ENCODE peak calls at places on chromosome 1, in six cellular contexts. U is GM23338, I is HFFc6, S is NB4, X is fibroblast of mammary gland, Y is AG10803. A is an unnamed sample.

GRCh38 chr1:228695015-228695955 is 40.0 kb upstream of the RHOU start:
- DNase-seq in Y (no peak), S (no peak), I (no peak), X (peak; percentile 37), U (no peak), A (no peak)

GRCh38 chr1:2229032-2229920 is 1.2 kb downstream of the SKI start:
- DNase-seq in S (peak; percentile 85), I (peak; percentile 49), U (peak; percentile 62), Y (peak; percentile 68), X (peak; percentile 58), A (peak; percentile 82)

GRCh38 chr1:36391271-36391670 is 5.5 kb upstream of the STK40 start:
- DNase-seq in Y (no peak), U (no peak), I (no peak), X (no peak), S (no peak), A (no peak)

GRCh38 chr1:6490181-6491075 is 1.0 kb downstream of the PLEKHG5 start:
- DNase-seq in I (peak; percentile 64), S (peak; percentile 91), Y (peak; percentile 67), U (peak; percentile 95), X (peak; percentile 64), A (peak; percentile 76)

GRCh38 chr1:79105499-79105898 is 99.0 kb upstream of the ADGRL4 start:
- DNase-seq in X (peak; percentile 31), U (no peak), Y (peak; percentile 44), I (no peak), S (no peak), A (peak; percentile 32)

GRCh38 chr1:162711066-162711465 is 78.8 kb downstream of the DDR2 start:
- DNase-seq in U (no peak), I (peak; percentile 71), S (no peak), X (no peak), Y (no peak), A (no peak)

GRCh38 chr1:110040548-110040947 is 6.1 kb downstream of the STRIP1 start:
- DNase-seq in U (no peak), X (peak; percentile 15), S (no peak), I (no peak), Y (no peak), A (no peak)

GRCh38 chr1:105100102-105100501 is 1350.4 kb downstream of the AMY1C start:
- DNase-seq in X (no peak), I (no peak), Y (no peak), U (no peak), S (no peak), A (no peak)

GRCh38 chr1:241356187-241356518 is 852 bp downstream of the RGS7 start:
- DNase-seq in S (no peak), U (peak; percentile 43), I (no peak), X (no peak), Y (no peak), A (no peak)

GRCh38 chr1:86155807-86156561 is 588 bp downstream of the COL24A1 start:
- DNase-seq in Y (peak; percentile 40), X (peak; percentile 43), I (peak; percentile 33), U (peak; percentile 53), S (no peak), A (peak; percentile 49)

GRCh38 chr1:54255026-54255425 is 55.1 kb downstream of the MRPL37 start:
- DNase-seq in X (peak; percentile 85), Y (peak; percentile 66), U (no peak), S (no peak), I (peak; percentile 9), A (peak; percentile 15)

GRCh38 chr1:12773438-12773837 is at the start of gene PRAMEF12:
- DNase-seq in U (no peak), X (no peak), Y (no peak), I (no peak), S (no peak), A (no peak)

GRCh38 chr1:232226197-232226681 is 403.7 kb downstream of the SIPA1L2 start:
- DNase-seq in Y (peak; percentile 69), U (peak; percentile 80), X (peak; percentile 56), S (peak; percentile 43), I (peak; percentile 34), A (peak; percentile 31)

GRCh38 chr1:11059166-11059989 is 440 bp downstream of the SRM start:
- DNase-seq in X (no peak), Y (no peak), I (no peak), U (peak; percentile 52), S (peak; percentile 61), A (no peak)

GRCh38 chr1:50257940-50258339 is 149.2 kb downstream of the ELAVL4 start:
- DNase-seq in S (no peak), I (no peak), U (no peak), Y (no peak), X (no peak), A (no peak)

GRCh38 chr1:59316497-59317128 is 19.7 kb downstream of the FGGY start:
- DNase-seq in Y (peak; percentile 66), X (no peak), S (no peak), I (no peak), U (no peak), A (no peak)

GRCh38 chr1:17569200-17570139 is 30.0 kb downstream of the ARHGEF10L start:
- DNase-seq in S (peak; percentile 78), X (peak; percentile 91), U (no peak), I (peak; percentile 87), Y (peak; percentile 98), A (peak; percentile 90)

GRCh38 chr1:85245891-85246290 is 13.6 kb downstream of the C1orf52 start:
- DNase-seq in X (no peak), S (no peak), I (no peak), U (no peak), Y (no peak), A (no peak)

GRCh38 chr1:3345792-3346191 is 108.7 kb upstream of the ARHGEF16 start:
- DNase-seq in U (no peak), Y (no peak), S (no peak), I (no peak), X (no peak), A (no peak)

GRCh38 chr1:147673401-147673800 is 3.1 kb upstream of the ACP6 start:
- DNase-seq in U (no peak), I (no peak), Y (peak; percentile 28), X (no peak), S (no peak), A (peak; percentile 78)

GRCh38 chr1:219088778-219089557 is 84.7 kb upstream of the LYPLAL1 start:
- DNase-seq in I (peak; percentile 94), X (peak; percentile 97), S (peak; percentile 99), Y (peak; percentile 93), U (no peak), A (peak; percentile 98)

GRCh38 chr1:244896550-244896949 is 32.2 kb upstream of the HNRNPU start:
- DNase-seq in I (peak; percentile 56), S (no peak), X (peak; percentile 61), U (no peak), Y (peak; percentile 5), A (peak; percentile 73)

GRCh38 chr1:29466258-29466657 is 229.9 kb downstream of the PTPRU start:
- DNase-seq in U (no peak), Y (no peak), I (no peak), X (no peak), S (no peak), A (no peak)

DNA sequence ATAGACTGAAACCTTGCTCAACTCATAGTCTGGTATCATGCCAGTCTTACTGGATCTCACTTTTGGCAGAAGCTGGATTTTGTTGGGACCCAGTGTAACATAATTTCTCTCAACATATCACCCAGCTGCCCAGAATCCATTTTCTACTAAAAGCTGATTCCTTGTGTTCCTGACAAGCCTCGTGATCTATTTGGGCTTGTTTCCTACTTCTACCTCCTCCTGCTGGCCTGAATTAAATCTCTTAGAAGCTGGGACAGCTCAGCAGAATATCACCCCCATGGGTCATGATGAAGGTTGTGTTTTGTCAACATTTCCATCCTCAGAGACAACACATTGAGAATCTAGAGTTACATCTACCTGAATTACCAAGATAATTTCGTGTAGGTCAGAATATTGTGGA is 7.7 kb downstream of the GOLT1A start:
- DNase-seq in Y (peak; percentile 41), S (no peak), X (peak; percentile 43), U (peak; percentile 24), I (peak; percentile 65), A (peak; percentile 31)
- TF ChIP-seq CTCF in Y (peak; percentile 33), S (no peak), X (peak; percentile 19), U (no peak), I (peak; percentile 58), A (peak; percentile 21)

GRCh38 chr1:93777255-93777654 is 95.6 kb upstream of the BCAR3 start:
- DNase-seq in U (no peak), I (no peak), X (no peak), S (no peak), Y (no peak), A (no peak)
- TF ChIP-seq CTCF in U (no peak), I (no peak), X (no peak), S (no peak), Y (no peak), A (no peak)

GRCh38 chr1:209845405-209845725 is 17.6 kb downstream of the UTP25 start:
- DNase-seq in I (no peak), U (no peak), S (no peak), Y (no peak), X (no peak), A (no peak)

GRCh38 chr1:209849388-209849787 is 21.6 kb downstream of the UTP25 start:
- DNase-seq in Y (no peak), X (no peak), S (no peak), I (no peak), U (no peak), A (no peak)

GRCh38 chr1:209853677-209854076 is 25.9 kb downstream of the UTP25 start:
- DNase-seq in Y (no peak), I (no peak), S (no peak), X (no peak), U (no peak), A (no peak)

GRCh38 chr1:209854196-209854595 is 26.4 kb downstream of the UTP25 start:
- DNase-seq in S (no peak), U (no peak), X (no peak), I (no peak), Y (peak; percentile 40), A (no peak)

DNA sequence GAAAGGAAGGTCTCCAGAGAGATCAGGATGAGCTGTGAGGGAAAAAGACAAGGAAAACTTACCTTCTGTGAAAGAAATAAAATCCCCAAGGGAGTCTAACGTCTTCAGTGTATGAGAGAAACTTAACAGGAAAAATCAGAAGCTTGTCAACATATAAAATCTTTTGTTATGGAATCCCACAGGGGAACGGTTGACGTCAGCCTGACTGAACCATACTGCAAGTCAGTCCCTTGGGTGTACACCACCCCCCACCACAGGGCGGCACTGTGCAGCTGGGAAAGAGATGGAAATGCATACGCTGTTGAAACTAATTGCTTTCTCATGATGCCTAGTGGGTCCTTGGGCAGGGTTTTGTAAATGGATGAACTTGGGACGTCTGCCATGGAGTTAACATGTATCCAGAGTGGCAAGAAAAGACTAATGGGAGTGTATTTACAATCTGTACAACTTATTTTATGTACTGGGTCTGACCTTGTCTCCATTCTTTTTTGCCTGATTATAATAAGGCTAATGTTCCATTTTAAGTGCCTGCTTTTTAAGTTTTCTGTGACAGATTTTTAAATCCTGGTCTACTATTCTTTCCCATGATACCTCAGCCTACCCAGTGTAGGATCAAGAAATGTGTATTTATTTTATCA is 22.7 kb downstream of the UTP25 start:
- DNase-seq in X (peak; percentile 87), S (peak; percentile 44), U (peak; percentile 78), Y (peak; percentile 78), I (peak; percentile 62), A (peak; percentile 86)
- TF ChIP-seq CTCF in X (peak; percentile 57), S (peak; percentile 44), U (peak; percentile 79), Y (peak; percentile 74), I (peak; percentile 90), A (peak; percentile 86)

DNA sequence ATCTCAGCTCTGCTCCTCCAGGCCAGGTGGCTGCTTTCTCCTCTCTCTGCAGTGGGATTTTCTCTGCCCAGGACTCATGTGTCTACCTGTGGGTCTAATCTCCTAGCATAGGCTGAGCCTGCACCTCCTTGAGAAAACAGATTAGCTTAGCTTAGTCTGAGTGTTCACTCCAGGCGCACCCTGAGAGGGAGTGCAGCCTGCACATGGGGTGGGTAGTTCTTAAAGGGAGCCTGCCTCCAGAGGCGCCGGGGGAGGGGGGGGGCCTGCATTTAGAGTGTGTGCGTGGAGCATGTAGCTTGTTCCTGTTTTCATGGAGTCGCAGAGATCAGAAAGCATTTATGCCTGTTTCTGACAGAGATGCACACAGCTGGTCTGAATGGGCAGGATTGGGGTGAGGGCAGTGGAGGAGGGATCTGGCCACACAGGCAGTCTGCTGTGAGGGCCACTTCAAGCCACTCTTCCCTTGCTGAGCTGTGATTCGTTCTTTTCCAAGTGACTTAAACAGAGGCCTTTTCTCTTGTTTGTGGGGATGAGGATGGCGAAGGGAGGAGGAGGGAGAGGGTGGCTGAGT is 45.2 kb downstream of the GALNT2 start:
- DNase-seq in U (peak; percentile 48), I (no peak), Y (no peak), S (peak; percentile 40), X (no peak), A (no peak)
- TF ChIP-seq CTCF in U (no peak), I (no peak), Y (no peak), S (no peak), X (no peak), A (no peak)